ENCODE peak calls at places on chromosomes 6 and 20, in six cellular contexts. V is naive thymus-derived CD4-positive, alpha-beta T cell; R is adipocyte; W is neural progenitor cell; S is fibroblast of the aortic adventitia; X is mammary epithelial cell. H is an unnamed sample.

GRCh38 chr6:27290065-27290849 is 21.8 kb downstream of the POM121L2 start:
- DNase-seq in V (no peak), X (peak), W (peak), S (peak), R (peak), H (no peak)

GRCh38 chr6:71229466-71229865 is 59.1 kb upstream of the OGFRL1 start:
- DNase-seq in X (no peak), V (no peak), S (no peak), W (no peak), R (no peak), H (no peak)

GRCh38 chr20:63968928-63969760 is 586 bp downstream of the ZNF512B start:
- DNase-seq in R (peak), X (no peak), W (peak), S (no peak), V (peak), H (no peak)

GRCh38 chr20:19265646-19266374 is 53.4 kb downstream of the SLC24A3 start:
- DNase-seq in S (no peak), X (no peak), V (no peak), W (no peak), R (no peak), H (no peak)

GRCh38 chr20:49054032-49054643 is 8.0 kb downstream of the CSE1L start:
- DNase-seq in W (no peak), S (no peak), X (no peak), V (no peak), R (no peak), H (no peak)

GRCh38 chr20:49103019-49103418 is 56.9 kb downstream of the CSE1L start:
- DNase-seq in R (no peak), S (no peak), V (no peak), W (no peak), X (no peak), H (no peak)

GRCh38 chr6:165245287-165245686 is 64.1 kb downstream of the C6orf118 start:
- DNase-seq in V (no peak), R (peak), S (peak), W (peak), X (no peak), H (no peak)

GRCh38 chr6:7727150-7727950 is 1.5 kb downstream of the BMP6 start:
- DNase-seq in W (peak), S (peak), V (no peak), X (peak), R (peak), H (no peak)

GRCh38 chr6:4516206-4516605 is 260.0 kb upstream of the CDYL start:
- DNase-seq in X (no peak), V (no peak), S (no peak), R (no peak), W (no peak), H (no peak)

GRCh38 chr6:170179925-170180324 is 111.0 kb downstream of the DLL1 start:
- DNase-seq in X (no peak), R (no peak), W (no peak), V (no peak), S (no peak), H (peak)

GRCh38 chr6:127515794-127516675 is 3.1 kb downstream of the MTCL3 start:
- DNase-seq in X (peak), W (peak), V (peak), R (peak), S (peak), H (no peak)

GRCh38 chr20:58718121-58718563 is 25.5 kb downstream of the NPEPL1 start:
- DNase-seq in X (no peak), R (no peak), W (no peak), V (no peak), S (no peak), H (no peak)

GRCh38 chr6:69719602-69720193 is 77.1 kb downstream of the LMBRD1 start:
- DNase-seq in V (no peak), S (peak), X (peak), W (peak), R (peak), H (no peak)

GRCh38 chr20:46963758-46964181 is 69.1 kb downstream of the EYA2 start:
- DNase-seq in S (peak), X (peak), W (no peak), R (peak), V (no peak), H (no peak)

GRCh38 chr20:32495217-32495565 is 89.9 kb downstream of the NOL4L start:
- DNase-seq in V (no peak), X (no peak), R (no peak), W (no peak), S (no peak), H (no peak)

GRCh38 chr20:52985687-52986086 is 13.5 kb downstream of the TSHZ2 start:
- DNase-seq in W (no peak), V (no peak), R (no peak), X (no peak), S (no peak), H (no peak)

GRCh38 chr20:5141615-5142014 is 14.8 kb downstream of the CDS2 start:
- DNase-seq in R (no peak), S (no peak), X (no peak), V (no peak), W (no peak), H (no peak)

GRCh38 chr6:145815875-145816274 is 1.3 kb upstream of the FBXO30 start:
- DNase-seq in W (no peak), R (peak), S (no peak), V (no peak), X (no peak), H (no peak)
- H3K4me3 ChIP-seq in W (peak), R (peak), S (peak), V (peak), X (peak), H (peak)

DNA sequence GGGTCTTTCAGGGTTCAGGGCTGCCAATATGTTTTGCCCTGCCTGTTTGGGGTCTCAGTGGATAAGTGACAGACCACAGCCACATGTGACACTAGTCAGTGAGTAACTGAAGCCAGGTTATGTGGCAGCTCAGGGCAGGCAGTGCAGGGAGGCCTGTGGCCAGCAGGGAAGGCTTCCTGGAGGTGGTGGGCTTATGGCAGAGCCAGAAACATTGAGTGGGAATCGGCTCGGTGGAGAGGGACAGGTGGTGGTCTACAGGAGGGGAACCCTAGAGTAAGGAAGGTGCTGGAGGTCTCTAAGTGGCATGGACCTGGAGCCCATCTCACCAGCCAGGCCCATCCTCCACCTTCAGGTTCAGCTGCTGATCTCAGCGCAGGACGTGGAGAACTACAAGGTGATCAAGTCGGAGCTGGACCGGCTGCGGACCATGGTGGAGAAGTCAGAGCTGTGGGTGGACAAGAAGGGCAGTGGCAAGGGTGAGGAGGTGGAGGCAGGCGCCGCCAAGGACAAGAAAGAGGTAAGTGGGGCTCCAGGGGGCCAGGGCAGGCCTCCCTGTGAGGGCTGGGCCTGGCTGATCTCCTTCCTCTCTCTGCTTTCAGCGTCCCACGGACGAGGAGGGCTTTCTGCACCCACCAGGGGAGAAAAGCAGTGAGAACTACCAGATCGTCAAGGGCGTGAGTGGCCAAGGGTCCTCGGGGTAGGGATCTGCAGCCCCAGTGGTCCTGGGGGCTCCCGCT is 34.9 kb downstream of the UQCC2 start:
- DNase-seq in S (no peak), R (no peak), V (no peak), W (no peak), X (no peak), H (no peak)
- H3K4me3 ChIP-seq in S (no peak), R (no peak), V (no peak), W (no peak), X (no peak), H (no peak)

GRCh38 chr6:149483302-149483701 is 1.5 kb downstream of the ZC3H12D start:
- DNase-seq in V (no peak), W (no peak), X (no peak), S (no peak), R (no peak), H (no peak)

GRCh38 chr6:149482542-149483261 is 2.1 kb downstream of the ZC3H12D start:
- DNase-seq in V (no peak), S (no peak), R (no peak), X (no peak), W (no peak), H (no peak)

GRCh38 chr6:149487316-149487715 is 2.5 kb upstream of the ZC3H12D start:
- DNase-seq in V (no peak), W (no peak), R (no peak), X (no peak), S (no peak), H (no peak)

GRCh38 chr6:149484733-149485700 is at the start of gene ZC3H12D:
- DNase-seq in R (peak), W (peak), V (peak), S (peak), X (no peak), H (no peak)

GRCh38 chr6:149483849-149484635 is 772 bp downstream of the ZC3H12D start:
- DNase-seq in S (no peak), W (no peak), X (no peak), R (no peak), V (no peak), H (no peak)
- H3K4me3 ChIP-seq in S (no peak), W (no peak), X (no peak), R (no peak), V (peak), H (peak)

DNA sequence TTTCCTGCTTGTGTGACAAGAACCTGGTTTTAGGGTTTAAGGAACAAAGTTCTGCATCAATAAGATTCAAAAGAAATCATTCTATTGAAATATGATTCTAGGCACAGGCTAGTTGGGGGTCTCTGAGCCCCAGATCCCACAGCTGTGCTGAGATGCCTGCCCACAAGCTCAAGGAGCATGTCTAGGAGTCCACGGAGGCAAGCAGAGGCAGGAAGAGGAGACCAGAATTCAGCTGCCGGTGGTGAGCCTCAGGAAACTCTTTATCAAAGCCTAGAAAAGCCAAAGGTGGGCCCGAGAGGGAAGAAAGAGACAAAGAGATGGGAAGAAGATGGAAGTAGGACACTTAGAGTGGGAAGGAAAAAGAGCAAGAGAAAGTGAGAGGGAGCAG is 40.7 kb upstream of the DDR1 start:
- DNase-seq in S (no peak), V (no peak), X (no peak), W (no peak), R (no peak), H (no peak)
- H3K4me3 ChIP-seq in S (no peak), V (no peak), X (no peak), W (no peak), R (peak), H (no peak)

GRCh38 chr6:96286503-96286902 is 235.1 kb upstream of the UFL1 start:
- DNase-seq in S (no peak), R (no peak), X (no peak), W (no peak), V (no peak), H (no peak)
- H3K4me3 ChIP-seq in S (no peak), R (no peak), X (no peak), W (no peak), V (no peak), H (no peak)